ENCODE peak calls at places on chromosomes 2 and 18, in four cellular contexts. U is IMR-90, O is dorsolateral prefrontal cortex, Z is mammary epithelial cell. B is an unnamed sample.
A peak's percentile ranks its signal among the peaks of the same experiment; 100 is the strongest.

GRCh38 chr18:68721681-68722583 is 7.0 kb upstream of the TMX3 start:
- DNase-seq in O (no peak), Z (peak; percentile 12), U (no peak), B (no peak)

GRCh38 chr2:212595036-212595654 is 56.5 kb upstream of the ERBB4 start:
- DNase-seq in U (peak; percentile 46), Z (peak; percentile 46), O (no peak), B (no peak)

GRCh38 chr2:162821176-162821575 is 17.4 kb downstream of the KCNH7 start:
- DNase-seq in U (no peak), Z (no peak), O (no peak), B (no peak)

GRCh38 chr2:74488643-74489481 is 6.0 kb downstream of the TTC31 start:
- DNase-seq in O (no peak), Z (no peak), U (no peak), B (no peak)

GRCh38 chr2:160932960-160933359 is 227.3 kb upstream of the TANK start:
- DNase-seq in Z (no peak), U (peak; percentile 85), O (no peak), B (no peak)

GRCh38 chr2:23649819-23650218 is 264.8 kb downstream of the KLHL29 start:
- DNase-seq in U (peak; percentile 34), O (no peak), Z (no peak), B (no peak)

GRCh38 chr2:36477315-36477714 is 120.7 kb downstream of the FEZ2 start:
- DNase-seq in O (no peak), Z (no peak), U (no peak), B (no peak)

GRCh38 chr18:45664824-45665763 is 49.8 kb downstream of the SLC14A2 start:
- DNase-seq in U (peak; percentile 68), O (peak; percentile 61), Z (peak; percentile 34), B (peak; percentile 29)

GRCh38 chr18:37578886-37579513 is 13.4 kb upstream of the CELF4 start:
- DNase-seq in U (peak; percentile 33), O (no peak), Z (peak; percentile 33), B (no peak)

GRCh38 chr18:3794537-3795348 is 344.8 kb downstream of the TGIF1 start:
- DNase-seq in O (peak; percentile 53), U (peak; percentile 99), Z (peak; percentile 95), B (no peak)

GRCh38 chr2:237978058-237978712 is 11.4 kb downstream of the UBE2F start:
- DNase-seq in Z (no peak), U (peak; percentile 30), O (peak; percentile 71), B (peak; percentile 41)

GRCh38 chr2:714005-714741 is 37.0 kb upstream of the TMEM18 start:
- DNase-seq in O (no peak), Z (peak; percentile 25), U (peak; percentile 54), B (no peak)

GRCh38 chr2:190849774-190850173 is 30.8 kb upstream of the GLS start:
- DNase-seq in U (peak; percentile 88), Z (peak; percentile 89), O (peak; percentile 65), B (no peak)

GRCh38 chr18:51953521-51953920 is 386.5 kb upstream of the DCC start:
- DNase-seq in O (no peak), Z (peak; percentile 9), U (no peak), B (no peak)

GRCh38 chr2:63723709-63724108 is 118.0 kb upstream of the UGP2 start:
- DNase-seq in Z (no peak), O (no peak), U (no peak), B (no peak)

GRCh38 chr2:156110890-156111289 is 221.6 kb downstream of the NR4A2 start:
- DNase-seq in Z (peak; percentile 26), U (no peak), O (no peak), B (no peak)

GRCh38 chr2:95349568-95350319 is 52.6 kb downstream of the KCNIP3 start:
- DNase-seq in Z (no peak), O (no peak), U (no peak), B (no peak)

GRCh38 chr2:95348609-95349567 is 51.7 kb downstream of the KCNIP3 start:
- DNase-seq in U (peak; percentile 43), O (no peak), Z (no peak), B (no peak)

GRCh38 chr2:95346738-95347671 is 49.9 kb downstream of the KCNIP3 start:
- DNase-seq in O (no peak), Z (no peak), U (no peak), B (no peak)

GRCh38 chr2:95346236-95346737 is 49.1 kb downstream of the KCNIP3 start:
- DNase-seq in U (peak; percentile 29), Z (peak; percentile 66), O (peak; percentile 49), B (no peak)

GRCh38 chr2:95347681-95348608 is 50.8 kb downstream of the KCNIP3 start:
- DNase-seq in U (no peak), O (no peak), Z (no peak), B (no peak)
- H3K27ac ChIP-seq in U (no peak overlapping the region), O (no peak overlapping the region), Z (no peak overlapping the region), B (no peak overlapping the region)

DNA sequence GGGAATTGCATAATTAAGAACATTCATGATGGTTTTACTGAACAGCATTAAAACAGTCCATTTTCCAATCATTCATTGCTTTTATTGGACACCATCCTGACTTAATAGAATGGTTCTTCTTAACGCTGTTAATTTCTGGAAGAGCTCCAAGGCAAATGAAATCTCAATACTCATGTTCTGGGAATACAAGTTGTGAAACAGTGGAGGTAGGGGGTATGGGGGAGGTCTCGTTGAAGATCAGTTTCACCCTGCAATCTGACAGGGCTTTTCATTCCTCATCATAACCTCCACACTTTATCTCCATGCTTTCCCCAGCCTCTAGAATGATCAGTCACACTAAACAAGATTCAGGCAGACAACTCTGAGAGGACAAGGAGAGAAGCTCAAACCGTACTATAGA is 113.6 kb downstream of the ETAA1 start:
- DNase-seq in U (peak; percentile 42), Z (no peak), O (no peak), B (no peak)
- H3K27ac ChIP-seq in U (no peak overlapping the region), Z (no peak overlapping the region), O (no peak overlapping the region), B (no peak overlapping the region)

GRCh38 chr18:9105420-9105819 is 2.9 kb downstream of the NDUFV2 start:
- DNase-seq in Z (no peak), U (no peak), O (no peak), B (no peak)

GRCh38 chr18:9109523-9109922 is 7.0 kb downstream of the NDUFV2 start:
- DNase-seq in U (peak; percentile 61), Z (no peak), O (no peak), B (no peak)

GRCh38 chr18:9108911-9109310 is 6.4 kb downstream of the NDUFV2 start:
- DNase-seq in O (no peak), Z (no peak), U (no peak), B (no peak)

GRCh38 chr18:9106094-9106493 is 3.6 kb downstream of the NDUFV2 start:
- DNase-seq in O (no peak), Z (no peak), U (no peak), B (no peak)

DNA sequence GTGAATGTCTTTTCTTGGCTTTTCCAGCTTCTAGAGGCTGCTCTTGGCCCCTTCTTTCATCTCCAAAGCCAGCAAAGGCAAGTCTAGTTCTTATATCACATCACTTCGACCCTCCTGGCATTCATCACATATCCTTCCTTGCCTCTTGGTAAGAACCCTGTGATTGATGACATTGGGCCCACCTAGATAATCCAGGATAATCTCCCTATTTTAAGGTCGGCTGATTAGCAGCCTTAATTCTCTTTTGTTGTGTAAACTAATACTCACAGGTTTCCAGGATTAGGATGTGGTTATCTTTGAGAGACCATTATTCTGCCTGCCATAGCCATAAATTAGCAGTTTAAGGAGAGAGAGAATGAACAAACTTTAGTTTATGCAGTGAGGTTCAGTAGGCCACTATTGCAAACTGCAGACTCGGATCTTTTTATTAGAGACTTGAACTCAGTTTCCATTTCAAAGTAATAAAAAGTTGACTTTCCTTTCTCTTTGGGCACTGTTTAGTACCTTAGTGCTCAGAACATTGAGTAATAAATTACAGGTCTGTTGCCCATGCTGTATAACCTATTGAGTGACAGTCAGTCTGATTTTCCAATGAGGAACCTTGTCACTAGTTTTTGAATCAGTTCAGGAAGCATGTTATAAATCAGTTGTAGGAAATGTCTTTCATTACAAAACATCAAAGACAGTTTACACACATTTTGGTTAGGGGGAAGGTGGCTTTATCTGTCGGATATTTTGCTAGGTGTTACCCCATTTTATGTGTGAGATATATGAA is 4.5 kb downstream of the NDUFV2 start:
- DNase-seq in Z (no peak), O (no peak), U (no peak), B (no peak)
- H3K27ac ChIP-seq in Z (no peak overlapping the region), O (no peak overlapping the region), U (peak overlapping the region; percentile 29), B (no peak overlapping the region)

GRCh38 chr18:9070212-9070611 is 32.3 kb upstream of the NDUFV2 start:
- DNase-seq in Z (no peak), U (no peak), O (no peak), B (no peak)

GRCh38 chr18:9066817-9067306 is 35.6 kb upstream of the NDUFV2 start:
- DNase-seq in O (no peak), Z (peak; percentile 15), U (no peak), B (no peak)

GRCh38 chr18:9067823-9068222 is 34.7 kb upstream of the NDUFV2 start:
- DNase-seq in O (no peak), Z (no peak), U (no peak), B (no peak)

GRCh38 chr18:9068346-9068745 is 34.2 kb upstream of the NDUFV2 start:
- DNase-seq in Z (peak; percentile 88), O (no peak), U (no peak), B (no peak)

GRCh38 chr18:9069482-9070059 is 32.9 kb upstream of the NDUFV2 start:
- DNase-seq in O (no peak), U (no peak), Z (no peak), B (no peak)
- H3K27ac ChIP-seq in O (no peak overlapping the region), U (no peak overlapping the region), Z (no peak overlapping the region), B (no peak overlapping the region)

DNA sequence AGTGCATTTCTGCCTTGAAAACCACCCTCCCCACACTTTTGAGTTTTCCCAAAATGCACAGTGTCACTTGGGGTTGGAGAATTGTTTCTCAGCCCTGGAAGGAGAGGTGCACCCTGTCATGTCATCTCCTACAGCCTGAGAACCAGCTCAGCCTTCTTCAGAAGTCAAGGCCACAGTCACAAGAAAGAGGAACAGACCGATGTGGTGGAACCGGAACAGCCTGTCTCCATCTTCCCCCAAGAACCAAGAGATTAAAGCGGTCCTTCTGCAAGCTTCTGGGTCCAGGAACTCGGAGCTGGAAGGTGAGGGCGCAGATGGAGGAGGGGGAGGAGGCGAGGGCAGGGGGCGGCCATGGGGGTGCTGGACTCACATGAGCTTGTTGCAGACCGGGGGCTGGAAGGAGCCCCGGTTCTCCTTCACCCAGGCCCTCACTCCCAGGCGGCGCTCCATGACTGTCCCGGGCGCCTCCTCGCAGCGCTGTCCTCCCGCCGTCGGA is 248 bp downstream of the HAAO start:
- DNase-seq in U (no peak), O (no peak), Z (no peak), B (no peak)
- H3K27ac ChIP-seq in U (no peak overlapping the region), O (peak overlapping the region; percentile 38), Z (no peak overlapping the region), B (peak overlapping the region; percentile 40)

GRCh38 chr2:195468771-195469170 is 188.3 kb upstream of the SLC39A10 start:
- DNase-seq in U (peak; percentile 17), O (no peak), Z (no peak), B (no peak)
- H3K27ac ChIP-seq in U (no peak overlapping the region), O (no peak overlapping the region), Z (no peak overlapping the region), B (no peak overlapping the region)